ENCODE peak calls at places on chromosomes 12 and 14, in seven cellular contexts. W is HL-60, S is caudate nucleus, H is body of pancreas, Z is SK-N-MC, D is tibial artery, J is heart right ventricle. O is an unnamed sample.

GRCh38 chr12:509494-509893 is 49.8 kb downstream of the B4GALNT3 start:
- DNase-seq in Z (peak), J (no peak), D (no peak), W (no peak), S (no peak), H (no peak), O (no peak)

GRCh38 chr12:18700254-18700653 is 37.6 kb downstream of the PLCZ1 start:
- DNase-seq in J (peak), Z (no peak), S (no peak), H (no peak), W (no peak), D (no peak), O (no peak)

GRCh38 chr14:101598571-101599233 is 37.4 kb downstream of the DIO3 start:
- DNase-seq in H (no peak), S (no peak), D (no peak), Z (no peak), J (no peak), W (no peak), O (no peak)

GRCh38 chr12:51371295-51371953 is 19.8 kb downstream of the GALNT6 start:
- DNase-seq in H (peak), Z (no peak), S (no peak), W (no peak), J (peak), D (peak), O (no peak)

GRCh38 chr14:56046999-56047398 is 71.2 kb upstream of the PELI2 start:
- DNase-seq in W (no peak), S (no peak), D (no peak), Z (no peak), H (no peak), J (no peak), O (no peak)

GRCh38 chr12:46676797-46677520 is 148.8 kb downstream of the SLC38A4 start:
- DNase-seq in H (no peak), Z (no peak), D (no peak), W (no peak), S (no peak), J (no peak), O (no peak)

GRCh38 chr12:48814313-48815280 is 3.7 kb upstream of the CACNB3 start:
- DNase-seq in S (peak), H (peak), Z (no peak), J (peak), D (peak), W (peak), O (peak)

GRCh38 chr12:11656550-11656949 is 7.1 kb downstream of the ETV6 start:
- DNase-seq in S (no peak), H (no peak), D (no peak), Z (no peak), W (no peak), J (no peak), O (no peak)

GRCh38 chr14:92425101-92425500 is 88.5 kb upstream of the RIN3 start:
- DNase-seq in J (no peak), H (no peak), Z (no peak), W (no peak), D (no peak), S (no peak), O (no peak)

GRCh38 chr12:26402648-26403047 is 207.3 kb downstream of the SSPN start:
- DNase-seq in Z (no peak), J (no peak), D (no peak), S (no peak), W (no peak), H (peak), O (no peak)

GRCh38 chr12:59708059-59708458 is 112.2 kb downstream of the SLC16A7 start:
- DNase-seq in D (no peak), S (no peak), W (no peak), Z (no peak), J (no peak), H (no peak), O (no peak)

GRCh38 chr14:52369305-52369781 is 55.2 kb downstream of the PTGER2 start:
- DNase-seq in W (no peak), J (no peak), S (no peak), D (no peak), Z (no peak), H (no peak), O (no peak)

GRCh38 chr12:55727643-55728184 is 1.1 kb downstream of the CD63 start:
- DNase-seq in J (no peak), H (peak), S (no peak), Z (no peak), D (peak), W (no peak), O (no peak)

GRCh38 chr12:105740970-105741725 is 397.6 kb downstream of the NUAK1 start:
- DNase-seq in Z (no peak), J (peak), W (no peak), D (peak), S (peak), H (no peak), O (no peak)

GRCh38 chr12:97745406-97746101 is 282.9 kb downstream of the RMST start:
- DNase-seq in J (no peak), S (no peak), D (no peak), Z (no peak), H (no peak), W (no peak), O (no peak)

GRCh38 chr12:224330-224729 is 10.4 kb upstream of the SLC6A12 start:
- DNase-seq in Z (no peak), W (no peak), D (no peak), H (no peak), J (no peak), S (no peak), O (no peak)

GRCh38 chr12:131008461-131009270 is 55.0 kb downstream of the ADGRD1 start:
- DNase-seq in W (no peak), D (no peak), J (no peak), H (no peak), Z (no peak), S (no peak), O (no peak)

GRCh38 chr12:64459388-64460024 is 7.6 kb downstream of the TBK1 start:
- DNase-seq in D (no peak), H (no peak), J (peak), W (no peak), Z (no peak), S (no peak), O (peak)

GRCh38 chr12:87196329-87196728 is 832.9 kb downstream of the C12orf50 start:
- DNase-seq in W (no peak), J (no peak), D (no peak), H (no peak), S (no peak), Z (no peak), O (no peak)

GRCh38 chr12:104958946-104959841 is 1.1 kb upstream of the SLC41A2 start:
- DNase-seq in H (peak), D (no peak), S (no peak), W (no peak), Z (no peak), J (no peak), O (no peak)

GRCh38 chr12:12443482-12443881 is 86.6 kb downstream of the BORCS5 start:
- DNase-seq in H (no peak), W (no peak), S (no peak), J (peak), Z (no peak), D (peak), O (no peak)

GRCh38 chr12:7472060-7472459 is 28.1 kb upstream of the CD163L1 start:
- DNase-seq in D (no peak), H (no peak), Z (no peak), S (no peak), W (no peak), J (no peak), O (no peak)

GRCh38 chr12:98253641-98254040 is 261.7 kb upstream of the TMPO start:
- DNase-seq in J (no peak), Z (no peak), S (no peak), D (no peak), H (no peak), W (no peak), O (no peak)

GRCh38 chr12:42776396-42776795 is 186.8 kb upstream of the PRICKLE1 start:
- DNase-seq in W (no peak), D (no peak), Z (no peak), J (no peak), H (no peak), S (no peak), O (no peak)

GRCh38 chr12:22518067-22518719 is 26.1 kb downstream of the C2CD5 start:
- DNase-seq in J (peak), Z (no peak), H (peak), D (no peak), S (no peak), W (no peak), O (no peak)

GRCh38 chr14:40368314-40368713 is 936.1 kb upstream of the FBXO33 start:
- DNase-seq in W (no peak), Z (no peak), H (no peak), J (no peak), D (no peak), S (no peak), O (no peak)

GRCh38 chr12:133222211-133222610 is 13.5 kb downstream of the ANHX start:
- DNase-seq in S (no peak), Z (no peak), W (no peak), H (no peak), J (no peak), D (peak), O (no peak)

GRCh38 chr12:120181991-120182631 is 12.4 kb downstream of the GCN1 start:
- DNase-seq in S (no peak), Z (no peak), D (no peak), W (no peak), J (no peak), H (no peak), O (no peak)

GRCh38 chr14:38808734-38809455 is 294.1 kb downstream of the SEC23A start:
- DNase-seq in Z (no peak), S (no peak), W (no peak), J (no peak), H (no peak), D (no peak), O (no peak)

GRCh38 chr12:124754491-124754890 is 109.2 kb downstream of the SCARB1 start:
- DNase-seq in Z (no peak), D (no peak), W (no peak), J (no peak), S (no peak), H (no peak), O (no peak)
- H3K27ac ChIP-seq in Z (peak), D (peak), W (peak), J (peak), S (peak), H (peak), O (no peak)

GRCh38 chr12:6452245-6452731 is 446 bp downstream of the TAPBPL start:
- DNase-seq in S (no peak), J (peak), Z (no peak), D (no peak), H (peak), W (no peak), O (no peak)
- H3K27ac ChIP-seq in S (peak), J (peak), Z (no peak), D (peak), H (peak), W (peak), O (peak)

DNA sequence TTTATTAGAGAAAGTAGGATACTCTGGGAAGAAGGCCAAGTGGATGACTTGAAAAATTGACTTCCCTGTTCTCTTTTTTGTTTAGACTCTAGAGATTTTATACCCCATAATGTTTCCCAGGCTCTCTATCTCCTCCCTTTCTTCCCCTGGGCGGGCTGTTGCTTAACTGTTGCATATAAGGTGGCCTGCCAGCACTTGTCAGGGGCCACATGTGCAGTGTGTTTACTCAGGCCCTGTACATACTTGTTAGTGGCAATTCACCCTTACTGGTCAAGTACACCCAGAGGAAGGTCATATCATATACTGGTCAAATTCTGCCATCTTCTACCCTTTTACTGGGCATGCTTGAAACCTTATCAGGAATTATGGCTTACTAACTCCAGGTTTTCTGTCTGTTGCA is 403.7 kb downstream of the SLC6A15 start:
- DNase-seq in W (no peak), Z (no peak), H (no peak), J (no peak), D (no peak), S (no peak), O (no peak)
- H3K27ac ChIP-seq in W (no peak), Z (peak), H (no peak), J (peak), D (no peak), S (no peak), O (no peak)

GRCh38 chr12:15684896-15685658 is 104.1 kb downstream of the EPS8 start:
- DNase-seq in S (no peak), Z (peak), D (no peak), H (no peak), W (no peak), J (no peak), O (no peak)
- H3K27ac ChIP-seq in S (no peak), Z (peak), D (no peak), H (no peak), W (no peak), J (no peak), O (no peak)

DNA sequence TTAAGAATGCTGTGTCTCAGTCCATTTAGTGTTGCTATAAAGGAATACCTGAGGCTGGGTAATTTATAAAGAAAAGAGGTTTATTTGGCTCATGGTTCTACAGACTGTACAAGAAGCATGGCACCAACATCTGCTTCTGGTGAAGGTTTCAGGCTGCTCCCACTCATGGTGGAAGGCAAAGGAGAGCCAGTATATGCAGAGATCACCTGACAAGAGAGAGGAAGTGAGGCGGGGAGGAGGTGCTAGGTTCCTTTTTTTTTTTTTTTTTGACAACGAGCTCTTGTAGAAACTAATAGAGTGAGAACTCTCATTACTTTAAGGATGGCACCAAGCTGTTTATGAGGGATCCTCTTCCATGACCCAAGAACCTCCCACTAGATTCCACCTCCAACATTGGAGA is 121.6 kb downstream of the NUBPL start:
- DNase-seq in H (no peak), W (peak), D (no peak), J (no peak), Z (no peak), S (no peak), O (no peak)
- H3K27ac ChIP-seq in H (no peak), W (peak), D (no peak), J (no peak), Z (no peak), S (no peak), O (no peak)

DNA sequence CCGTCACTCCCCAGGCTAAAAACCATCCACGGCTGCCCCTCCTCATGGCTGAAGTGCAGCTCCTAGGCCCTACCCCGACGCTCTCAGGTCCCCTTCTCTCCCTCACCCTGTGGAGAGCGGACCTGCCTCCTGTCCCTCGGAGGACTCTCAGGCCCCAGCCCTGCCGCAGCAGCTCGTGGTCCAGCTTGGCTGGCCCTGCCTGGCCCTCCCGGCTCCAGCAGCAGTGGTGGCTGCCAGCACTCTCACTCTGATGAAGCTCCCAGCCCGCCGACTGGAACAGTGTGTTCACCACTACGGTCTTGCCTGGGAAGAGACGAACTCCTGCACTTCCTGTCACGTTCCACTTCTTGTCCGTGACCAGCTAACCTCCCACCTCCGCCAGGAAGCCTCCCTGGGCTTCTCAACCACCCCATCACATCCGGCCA is 11.1 kb downstream of the BAG5 start:
- DNase-seq in Z (no peak), D (peak), W (no peak), J (no peak), H (no peak), S (no peak), O (no peak)
- H3K27ac ChIP-seq in Z (no peak), D (peak), W (no peak), J (peak), H (no peak), S (peak), O (no peak)

DNA sequence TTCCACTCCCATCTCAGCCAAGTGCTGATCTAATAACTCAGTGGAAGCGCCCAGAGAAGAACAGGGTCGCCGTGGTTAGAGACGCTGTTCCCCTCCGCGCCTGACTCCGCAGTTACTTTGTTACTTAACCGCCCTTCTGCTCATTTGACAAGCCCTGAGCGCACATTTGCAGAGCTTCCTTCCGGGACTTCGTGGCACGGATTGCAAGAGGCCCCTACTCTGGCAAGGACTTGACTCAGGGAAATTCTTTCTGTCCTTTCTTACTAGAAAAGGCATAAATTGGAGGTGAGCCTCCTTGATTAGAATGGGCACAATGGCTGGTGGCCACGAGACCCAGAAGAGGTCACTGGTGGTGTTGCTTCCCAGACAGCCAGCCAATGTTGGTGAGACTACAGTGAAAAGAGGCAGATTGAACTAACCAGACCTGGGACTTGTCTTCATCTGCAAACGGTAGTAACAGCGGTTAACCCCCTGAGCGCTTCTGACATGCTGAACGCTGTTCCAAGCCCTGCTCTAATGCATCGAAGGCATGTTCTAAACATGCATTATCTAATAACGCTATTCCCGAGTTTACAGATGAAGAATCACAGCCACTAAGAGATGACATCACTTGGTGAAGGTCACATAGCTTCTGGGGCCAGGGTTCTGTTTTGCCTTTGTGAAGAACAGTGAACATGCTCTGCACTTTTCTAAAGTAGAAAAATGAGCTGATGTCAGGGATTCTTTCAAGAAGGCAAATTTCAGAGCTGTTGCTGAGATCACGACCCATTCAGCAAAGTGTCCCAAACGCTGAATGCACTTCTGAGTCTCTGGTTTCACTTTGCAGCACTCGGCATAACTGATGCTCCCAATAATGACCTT is 55.8 kb downstream of the FOS start:
- DNase-seq in H (no peak), D (no peak), S (no peak), Z (no peak), W (peak), J (peak), O (peak)
- H3K27ac ChIP-seq in H (no peak), D (no peak), S (peak), Z (peak), W (peak), J (peak), O (peak)

GRCh38 chr14:72518809-72519377 is 375.0 kb downstream of the DPF3 start:
- DNase-seq in W (no peak), J (no peak), D (no peak), S (no peak), Z (no peak), H (no peak), O (peak)
- H3K27ac ChIP-seq in W (no peak), J (no peak), D (no peak), S (no peak), Z (no peak), H (no peak), O (peak)